ENCODE peak calls at places on chromosomes 16 and 17, in ten cellular contexts. K is mucosa of gallbladder; E is stimulated activated CD4-positive, alpha-beta T cell treated with anti-CD3 and anti-CD28 coated beads, Interleukin-2, amount 100 ng/mL, for 48 hours; F is activated T-cell treated with anti-CD3 and anti-CD28 coated beads for 1 hour; B is Caco-2; N is NCI-H1092 treated with DMSO at 0.1 percent for 48 hours; Y is glutamatergic neuron; C is NCI-H1048; T is SJSA1; P is foreskin keratinocyte. X is an unnamed sample.

GRCh38 chr16:87057291-87057881 is 259.8 kb downstream of the C16orf95 start:
- DNase-seq in N (no peak), E (no peak), B (no peak), K (no peak), C (no peak), P (no peak), T (peak), Y (no peak), F (no peak), X (no peak)

GRCh38 chr17:4645642-4646041 is 4.2 kb upstream of the ALOX15 start:
- DNase-seq in N (no peak), K (no peak), Y (no peak), F (no peak), C (no peak), T (no peak), B (no peak), P (no peak), E (no peak), X (no peak)

GRCh38 chr17:76337413-76337777 is 16.3 kb downstream of the PRPSAP1 start:
- DNase-seq in B (no peak), K (no peak), P (no peak), T (no peak), C (no peak), F (no peak), Y (no peak), N (no peak), E (no peak), X (no peak)

GRCh38 chr17:40422990-40423611 is 5.4 kb upstream of the TOP2A start:
- DNase-seq in N (no peak), Y (no peak), E (no peak), T (no peak), K (no peak), F (no peak), P (no peak), B (peak), C (no peak), X (no peak)

GRCh38 chr16:50533317-50533716 is 14.9 kb upstream of the NKD1 start:
- DNase-seq in N (no peak), C (no peak), F (no peak), P (no peak), B (no peak), E (no peak), T (peak), Y (no peak), K (peak), X (no peak)

GRCh38 chr16:80631581-80631980 is 90.8 kb downstream of the DYNLRB2 start:
- DNase-seq in T (no peak), K (no peak), N (no peak), F (no peak), C (no peak), P (no peak), B (no peak), Y (no peak), E (no peak), X (no peak)

GRCh38 chr17:35189291-35189690 is 4.9 kb downstream of the SLC35G3 start:
- DNase-seq in P (peak), B (no peak), T (no peak), Y (no peak), E (no peak), C (no peak), K (no peak), N (no peak), F (no peak), X (no peak)

GRCh38 chr16:56506941-56507340 is 12.9 kb downstream of the BBS2 start:
- DNase-seq in T (no peak), E (no peak), Y (no peak), F (no peak), C (no peak), B (no peak), K (no peak), P (peak), N (no peak), X (no peak)

GRCh38 chr17:4534928-4535666 is 20.1 kb downstream of the MYBBP1A start:
- DNase-seq in F (no peak), N (no peak), K (no peak), B (no peak), T (no peak), E (no peak), C (no peak), Y (no peak), P (no peak), X (no peak)

GRCh38 chr17:19306160-19307111 is 56.1 kb downstream of the B9D1 start:
- DNase-seq in F (no peak), Y (no peak), N (no peak), E (no peak), P (no peak), B (peak), C (no peak), K (no peak), T (no peak), X (no peak)

GRCh38 chr17:73325527-73325842 is 13.7 kb upstream of the CDC42EP4 start:
- DNase-seq in Y (no peak), F (no peak), C (no peak), K (peak), T (no peak), B (no peak), N (no peak), P (no peak), E (no peak), X (no peak)

GRCh38 chr16:86984975-86985655 is 332.1 kb downstream of the C16orf95 start:
- DNase-seq in Y (no peak), E (no peak), F (no peak), K (peak), C (no peak), P (no peak), N (no peak), T (no peak), B (no peak), X (no peak)

GRCh38 chr16:12170103-12171025 is 193.8 kb downstream of the SNX29 start:
- DNase-seq in C (no peak), K (peak), N (no peak), F (no peak), T (no peak), Y (no peak), P (no peak), E (no peak), B (no peak), X (no peak)

GRCh38 chr17:68594552-68594951 is 6.6 kb downstream of the FAM20A start:
- DNase-seq in P (no peak), B (no peak), T (no peak), C (no peak), N (no peak), F (no peak), E (no peak), K (no peak), Y (no peak), X (no peak)

GRCh38 chr16:89575247-89576172 is at the start of gene CPNE7:
- DNase-seq in N (no peak), K (no peak), F (no peak), C (no peak), Y (no peak), T (no peak), E (no peak), B (peak), P (no peak), X (no peak)

GRCh38 chr16:65509172-65509571 is 387.3 kb upstream of the CDH11 start:
- DNase-seq in P (peak), N (no peak), B (no peak), T (no peak), C (no peak), F (no peak), Y (no peak), K (no peak), E (no peak), X (no peak)